ENCODE peak calls at places on chromosomes 4 and X, in nine cellular contexts. Q is neural crest cell; B is RCC 7860; V is mucosa of descending colon; L is Ammon's horn; A is stimulated activated CD4-positive, alpha-beta T cell treated with anti-CD3 and anti-CD28 coated beads, Interleukin-4, amount 100 ng/mL, for 1 hour; T is T-helper 2 cell; P is HS-5; E is IMR-90. J is an unnamed sample.

GRCh38 chrX:100072286-100072685 is 337.8 kb downstream of the PCDH19 start:
- DNase-seq in Q (no peak), B (no peak), V (no peak), L (no peak), A (no peak), T (no peak), P (no peak), E (no peak), J (no peak)

GRCh38 chr4:80875642-80876041 is 154.9 kb upstream of the BMP3 start:
- DNase-seq in Q (no peak), B (no peak), V (no peak), L (no peak), A (no peak), T (no peak), P (no peak), E (no peak), J (no peak)

GRCh38 chrX:47619486-47620302 is at the start of gene SYN1:
- DNase-seq in Q (peak), B (no peak), V (peak), L (peak), A (peak), T (peak), P (peak), E (peak), J (peak)

GRCh38 chr4:1239141-1239948 is 9.6 kb downstream of the CTBP1 start:
- DNase-seq in Q (no peak), B (no peak), V (peak), L (no peak), A (no peak), T (no peak), P (no peak), E (no peak), J (no peak)

GRCh38 chrX:35098419-35098818 is 155.8 kb downstream of the FAM47B start:
- DNase-seq in Q (no peak), B (no peak), V (no peak), L (no peak), A (no peak), T (no peak), P (no peak), E (no peak), J (no peak)

GRCh38 chr4:180636696-180637095 is 1606.5 kb upstream of the TENM3 start:
- DNase-seq in Q (no peak), B (no peak), V (no peak), L (no peak), A (no peak), T (no peak), P (peak), E (peak), J (peak)

GRCh38 chr4:149755969-149756368 is 59.7 kb downstream of the IQCM start:
- DNase-seq in Q (no peak), B (no peak), V (no peak), L (no peak), A (no peak), T (no peak), P (no peak), E (no peak), J (no peak)

GRCh38 chr4:13024147-13025105 is 459.7 kb downstream of the RAB28 start:
- DNase-seq in Q (no peak), B (no peak), V (no peak), L (no peak), A (no peak), T (no peak), P (no peak), E (no peak), J (no peak)

GRCh38 chr4:43331226-43332078 is 438.9 kb downstream of the GRXCR1 start:
- DNase-seq in Q (no peak), B (peak), V (no peak), L (no peak), A (no peak), T (no peak), P (peak), E (peak), J (no peak)

GRCh38 chr4:156686120-156686519 is 285.5 kb downstream of the PDGFC start:
- DNase-seq in Q (no peak), B (no peak), V (no peak), L (no peak), A (no peak), T (no peak), P (peak), E (peak), J (no peak)

GRCh38 chr4:37995981-37996770 is 36.0 kb downstream of the PTTG2 start:
- DNase-seq in Q (no peak), B (no peak), V (peak), L (no peak), A (no peak), T (no peak), P (no peak), E (no peak), J (no peak)

GRCh38 chr4:76597423-76597979 is 162.5 kb downstream of the SHROOM3 start:
- DNase-seq in Q (no peak), B (no peak), V (no peak), L (no peak), A (no peak), T (no peak), P (no peak), E (no peak), J (no peak)

GRCh38 chrX:71657267-71657666 is 10.1 kb upstream of the LOC101059915 start:
- DNase-seq in Q (no peak), B (no peak), V (no peak), L (no peak), A (no peak), T (no peak), P (no peak), E (no peak), J (no peak)

GRCh38 chrX:117645639-117646038 is 471.0 kb downstream of the KLHL13 start:
- DNase-seq in Q (no peak), B (no peak), V (no peak), L (no peak), A (no peak), T (no peak), P (no peak), E (no peak), J (no peak)

GRCh38 chrX:63812826-63813225 is 27.8 kb upstream of the ARHGEF9 start:
- DNase-seq in Q (no peak), B (no peak), V (no peak), L (no peak), A (no peak), T (no peak), P (no peak), E (no peak), J (no peak)